ENCODE peak calls at places on chromosomes 16 and 17, in eight cellular contexts. G is left lung, C is psoas muscle, D is HepG2, V is left ventricle myocardium inferior, X is mucosa of descending colon, T is fibroblast of lung, A is A549. H is an unnamed sample.

GRCh38 chr17:312476-313148 is 40.0 kb downstream of the RPH3AL start:
- DNase-seq in C (peak; percentile 48), D (no peak), G (peak; percentile 73), T (no peak), A (no peak), V (no peak), X (no peak), H (no peak)

GRCh38 chr16:18933501-18933900 is 7.3 kb upstream of the SMG1 start:
- DNase-seq in V (no peak), G (no peak), D (no peak), X (no peak), T (no peak), C (no peak), A (no peak), H (no peak)

GRCh38 chr16:50644730-50645129 is 36.4 kb downstream of the SNX20 start:
- DNase-seq in T (peak; percentile 36), V (no peak), C (no peak), X (no peak), D (no peak), A (peak; percentile 25), G (no peak), H (peak; percentile 31)

GRCh38 chr17:6684460-6684783 is 28.7 kb downstream of the SLC13A5 start:
- DNase-seq in G (no peak), X (no peak), T (no peak), C (no peak), V (no peak), D (no peak), A (no peak), H (no peak)

GRCh38 chr16:2473999-2474876 is 689 bp upstream of the TBC1D24 start:
- DNase-seq in X (peak; percentile 75), G (peak; percentile 91), V (peak; percentile 56), D (no peak), C (peak; percentile 74), T (peak; percentile 39), A (peak; percentile 56), H (peak; percentile 60)

GRCh38 chr17:59510611-59511010 is 54.8 kb upstream of the DHX40 start:
- DNase-seq in G (no peak), X (no peak), C (no peak), T (no peak), V (no peak), A (no peak), D (no peak), H (no peak)

GRCh38 chr16:29719063-29719462 is 26.7 kb downstream of the C16orf54 start:
- DNase-seq in A (no peak), V (no peak), T (no peak), C (no peak), X (no peak), D (no peak), G (no peak), H (no peak)

GRCh38 chr17:82810644-82811430 is 29.0 kb downstream of the ZNF750 start:
- DNase-seq in X (no peak), D (no peak), C (peak; percentile 43), T (no peak), G (peak; percentile 70), V (no peak), A (no peak), H (no peak)

GRCh38 chr17:44038604-44039007 is 23.8 kb upstream of the TMEM101 start:
- DNase-seq in G (no peak), T (no peak), C (peak; percentile 63), D (peak; percentile 39), V (no peak), A (no peak), X (no peak), H (no peak)

GRCh38 chr17:80724723-80725388 is 180.2 kb downstream of the RPTOR start:
- DNase-seq in G (no peak), D (no peak), V (no peak), T (peak; percentile 75), C (peak; percentile 74), A (peak; percentile 33), X (no peak), H (no peak)

GRCh38 chr16:87233928-87234327 is 83.3 kb downstream of the C16orf95 start:
- DNase-seq in X (no peak), D (peak; percentile 23), C (no peak), G (no peak), T (peak; percentile 50), V (no peak), A (peak; percentile 36), H (no peak)

GRCh38 chr17:40087903-40088718 is 12.3 kb downstream of the NR1D1 start:
- DNase-seq in X (no peak), T (no peak), D (no peak), V (no peak), A (no peak), C (no peak), G (no peak), H (no peak)

GRCh38 chr16:49848530-49848929 is 7.4 kb downstream of the ZNF423 start:
- DNase-seq in A (no peak), C (no peak), G (no peak), D (no peak), T (no peak), V (no peak), X (no peak), H (no peak)

GRCh38 chr17:36133629-36134259 is 30.1 kb downstream of the CCL4 start:
- DNase-seq in G (no peak), D (peak; percentile 81), C (no peak), V (no peak), X (no peak), T (no peak), A (peak; percentile 12), H (no peak)

GRCh38 chr17:45296833-45297124 is 20.0 kb downstream of the MAP3K14 start:
- DNase-seq in X (no peak), A (no peak), V (no peak), T (no peak), C (no peak), G (no peak), D (no peak), H (no peak)

GRCh38 chr17:45301674-45302073 is 15.1 kb downstream of the MAP3K14 start:
- DNase-seq in C (no peak), V (no peak), X (no peak), T (no peak), D (no peak), A (no peak), G (no peak), H (no peak)

GRCh38 chr17:45300060-45300751 is 16.6 kb downstream of the MAP3K14 start:
- DNase-seq in G (no peak), T (no peak), V (no peak), A (no peak), D (no peak), C (no peak), X (no peak), H (no peak)

GRCh38 chr17:45298546-45299285 is 18.1 kb downstream of the MAP3K14 start:
- DNase-seq in G (no peak), C (no peak), T (no peak), V (no peak), X (no peak), D (no peak), A (no peak), H (no peak)

DNA sequence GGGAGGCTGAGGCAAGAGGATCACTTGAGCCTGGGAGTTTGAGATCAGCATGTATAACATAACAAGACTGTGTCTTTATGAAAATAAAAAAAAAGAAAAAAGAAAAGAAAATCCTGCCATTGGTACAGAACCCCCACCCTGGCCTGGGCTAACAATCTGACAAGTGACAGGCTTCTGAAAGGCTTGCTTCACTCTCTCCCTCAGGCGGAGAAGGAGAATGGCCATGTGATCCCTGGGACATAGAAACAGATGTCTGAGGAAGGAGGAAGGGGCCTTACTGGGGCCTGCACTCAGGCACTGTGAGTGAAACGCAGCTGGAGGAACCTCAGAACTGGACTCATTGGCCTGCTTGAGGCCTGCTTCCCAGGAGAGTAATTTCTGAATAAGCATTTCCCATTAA is 17.5 kb downstream of the MAP3K14 start:
- DNase-seq in V (no peak), G (no peak), T (no peak), D (no peak), A (no peak), C (no peak), X (no peak), H (no peak)
- H3K4me3 ChIP-seq in V (no peak overlapping the region), G (no peak overlapping the region), T (no peak overlapping the region), D (no peak overlapping the region), A (no peak overlapping the region), C (no peak overlapping the region), X (no peak overlapping the region), H (no peak overlapping the region)

GRCh38 chr16:75618782-75619181 is 4.3 kb downstream of the ADAT1 start:
- DNase-seq in A (no peak), X (no peak), C (no peak), V (no peak), T (no peak), G (no peak), D (no peak), H (no peak)
- H3K4me1 ChIP-seq in A (peaks cover 21% of the 10 kb centered on the region), X (peaks cover 21% of the 10 kb centered on the region), C (peaks cover 17% of the 10 kb centered on the region), V (peaks cover 42% of the 10 kb centered on the region), T (peaks cover 5% of the 10 kb centered on the region), G (peaks cover 8% of the 10 kb centered on the region), D (peaks cover 25% of the 10 kb centered on the region), H (peaks cover 30% of the 10 kb centered on the region)

GRCh38 chr17:29138184-29138955 is 41.8 kb downstream of the MYO18A start:
- DNase-seq in D (no peak), C (peak; percentile 77), V (no peak), G (peak; percentile 62), T (peak; percentile 37), A (no peak), X (no peak), H (no peak)

GRCh38 chr17:29140631-29141483 is 39.3 kb downstream of the MYO18A start:
- DNase-seq in C (no peak), X (no peak), V (no peak), D (no peak), G (peak; percentile 83), T (no peak), A (no peak), H (no peak)

GRCh38 chr17:29136998-29137730 is 43.0 kb downstream of the MYO18A start:
- DNase-seq in A (no peak), V (no peak), X (no peak), C (no peak), G (no peak), D (no peak), T (peak; percentile 75), H (no peak)

GRCh38 chr17:29140051-29140582 is 40.1 kb downstream of the MYO18A start:
- DNase-seq in D (no peak), C (peak; percentile 96), X (peak; percentile 88), V (peak; percentile 91), A (no peak), T (peak; percentile 60), G (peak; percentile 97), H (peak; percentile 88)

GRCh38 chr17:29138991-29139682 is 41.1 kb downstream of the MYO18A start:
- DNase-seq in V (peak; percentile 75), X (peak; percentile 66), A (no peak), G (peak; percentile 90), T (no peak), D (no peak), C (peak; percentile 87), H (peak; percentile 46)
- H3K4me3 ChIP-seq in V (peak overlapping the region; percentile 72), X (no peak overlapping the region), A (no peak overlapping the region), G (peak overlapping the region; percentile 31), T (peak overlapping the region; percentile 41), D (no peak overlapping the region), C (peak overlapping the region; percentile 78), H (peak overlapping the region; percentile 33)

DNA sequence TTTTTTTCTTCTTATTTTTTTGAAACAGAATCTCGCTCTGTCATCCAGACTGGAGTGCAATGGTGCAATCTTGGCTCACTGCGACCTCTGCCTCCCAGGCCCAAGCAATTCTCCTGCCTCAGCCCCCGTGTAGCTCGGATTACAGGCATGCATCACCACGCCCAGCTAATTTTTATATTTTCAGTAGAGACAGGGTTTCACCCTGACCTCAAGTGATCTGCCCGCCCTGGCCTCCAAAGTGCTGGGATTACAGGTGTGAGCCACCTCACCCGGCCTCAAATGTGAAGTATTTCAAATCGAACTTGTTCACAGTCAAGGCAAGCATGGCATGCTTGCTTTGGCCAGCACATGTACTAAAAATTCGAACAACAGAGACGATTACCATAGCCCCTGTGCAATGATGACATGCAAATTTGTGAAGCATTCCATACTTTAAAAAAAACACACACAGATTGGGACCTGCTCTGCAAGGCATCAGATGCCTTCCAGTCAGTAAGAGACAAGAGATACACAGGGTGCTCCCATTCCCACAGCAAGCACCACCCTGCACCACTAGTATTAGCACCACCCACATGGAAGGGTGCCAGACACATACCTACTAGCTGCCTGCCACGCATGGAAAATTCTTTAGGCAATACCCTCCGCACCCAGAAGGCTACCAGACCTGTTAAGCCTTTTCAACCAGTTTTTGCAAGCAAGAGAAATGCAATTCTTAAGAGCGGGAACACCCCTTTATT is 47.2 kb downstream of the ANKRD11 start:
- DNase-seq in A (peak; percentile 69), X (no peak), T (peak; percentile 82), G (no peak), V (no peak), D (peak; percentile 89), C (peak; percentile 76), H (peak; percentile 71)
- H3K4me1 ChIP-seq in A (peaks cover 76% of the 10 kb centered on the region), X (peaks cover 70% of the 10 kb centered on the region), T (peaks cover 33% of the 10 kb centered on the region), G (peaks cover 53% of the 10 kb centered on the region), V (peaks cover 98% of the 10 kb centered on the region), D (peaks cover 89% of the 10 kb centered on the region), C (peaks cover 93% of the 10 kb centered on the region), H (peaks cover 99% of the 10 kb centered on the region)

H was measured in stomach.